ENCODE peak calls at places on chromosomes 16 and 17, in ten cellular contexts. Z is stimulated activated CD8-positive, alpha-beta memory T cell treated with anti-CD3 and anti-CD28 coated beads, Interleukin-15, amount 100 ng/mL, for 24 hours; G is stimulated activated effector memory CD8-positive, alpha-beta T cell treated with anti-CD3 and anti-CD28 coated beads, Interleukin-12 subunit alpha, Interleukin-12 subunit beta, amount 100 ng/mL, for 72 hours; D is PC-3; F is Caco-2; S is cortex of kidney; X is NCI-H1930; W is SJSA1; V is lower leg skin; A is NCI-H1092. I is an unnamed sample.

GRCh38 chr17:76556759-76557367 is 17.0 kb downstream of the PRCD start:
- DNase-seq in Z (no peak), G (peak; percentile 29), D (peak; percentile 40), F (peak; percentile 65), S (no peak), X (no peak), W (peak; percentile 47), V (no peak), A (no peak), I (no peak)

GRCh38 chr16:76976756-76977155 is 214.2 kb upstream of the MON1B start:
- DNase-seq in Z (no peak), G (no peak), D (no peak), F (no peak), S (no peak), X (no peak), W (no peak), V (no peak), A (no peak), I (no peak)

GRCh38 chr16:59540621-59541020 is 806.5 kb upstream of the GOT2 start:
- DNase-seq in Z (no peak), G (no peak), D (peak; percentile 10), F (no peak), S (no peak), X (no peak), W (no peak), V (no peak), A (no peak), I (no peak)

GRCh38 chr17:73179878-73180277 is 13.0 kb upstream of the COG1 start:
- DNase-seq in Z (no peak), G (no peak), D (no peak), F (no peak), S (no peak), X (no peak), W (no peak), V (no peak), A (no peak), I (no peak)

GRCh38 chr16:25747160-25747758 is 55.5 kb downstream of the HS3ST4 start:
- DNase-seq in Z (no peak), G (no peak), D (peak; percentile 2), F (peak; percentile 44), S (no peak), X (no peak), W (no peak), V (no peak), A (no peak), I (no peak)

GRCh38 chr17:21094298-21094704 is 32.5 kb upstream of the DHRS7B start:
- DNase-seq in Z (no peak), G (no peak), D (peak; percentile 9), F (peak; percentile 70), S (no peak), X (no peak), W (no peak), V (no peak), A (no peak), I (no peak)

GRCh38 chr16:79013004-79013403 is 587.5 kb downstream of the MAF start:
- DNase-seq in Z (no peak), G (no peak), D (no peak), F (no peak), S (no peak), X (no peak), W (no peak), V (no peak), A (no peak), I (no peak)

GRCh38 chr16:79950932-79951719 is 350.6 kb upstream of the MAF start:
- DNase-seq in Z (no peak), G (no peak), D (no peak), F (no peak), S (no peak), X (no peak), W (no peak), V (peak; percentile 39), A (no peak), I (no peak)

GRCh38 chr17:4986951-4987766 is at the start of gene CAMTA2:
- DNase-seq in Z (peak; percentile 82), G (peak; percentile 75), D (peak; percentile 55), F (peak; percentile 79), S (no peak), X (peak; percentile 88), W (peak; percentile 89), V (peak; percentile 88), A (peak; percentile 32), I (peak; percentile 94)

GRCh38 chr16:89936034-89936433 is 12.5 kb upstream of the DEF8 start:
- DNase-seq in Z (no peak), G (no peak), D (no peak), F (no peak), S (no peak), X (no peak), W (no peak), V (no peak), A (no peak), I (no peak)

GRCh38 chr17:57724038-57724728 is 20.9 kb downstream of the CCDC182 start:
- DNase-seq in Z (no peak), G (no peak), D (no peak), F (no peak), S (no peak), X (no peak), W (no peak), V (no peak), A (no peak), I (no peak)

GRCh38 chr16:57824880-57825279 is 22.6 kb upstream of the KIFC3 start:
- DNase-seq in Z (no peak), G (no peak), D (peak; percentile 65), F (peak; percentile 88), S (no peak), X (no peak), W (no peak), V (no peak), A (no peak), I (no peak)

GRCh38 chr17:66276328-66276937 is 26.0 kb upstream of the PRKCA start:
- DNase-seq in Z (no peak), G (no peak), D (no peak), F (no peak), S (no peak), X (no peak), W (peak; percentile 38), V (no peak), A (no peak), I (no peak)